ENCODE peak calls at places on chromosomes 13 and 19, in ten cellular contexts. U is vagina; H is PC-3; J is Peyer's patch; R is CD8-positive, alpha-beta memory T cell; K is mammary epithelial cell; F is IMR-90; E is BE2C; V is neural progenitor cell; Y is esophagus squamous epithelium. Z is an unnamed sample. For H3K27me3 and H3K36me3, the result is how much of the 10 kb centered on the place peaks cover.

GRCh38 chr13:90233933-90234672 is 1113.4 kb upstream of the MIR17HG start:
- DNase-seq in J (no peak), Y (no peak), F (no peak), R (no peak), H (peak), E (no peak), K (no peak), U (no peak), V (no peak), Z (no peak)

GRCh38 chr13:26377038-26377437 is 123.1 kb downstream of the CDK8 start:
- DNase-seq in R (no peak), Y (no peak), J (no peak), V (peak), E (peak), H (peak), U (no peak), F (peak), K (peak), Z (no peak)

GRCh38 chr19:7590256-7590655 is 5.4 kb upstream of the CAMSAP3 start:
- DNase-seq in K (no peak), V (no peak), R (no peak), U (no peak), F (no peak), E (no peak), H (peak), Y (no peak), J (no peak), Z (no peak)

GRCh38 chr13:39527961-39528720 is 74.9 kb downstream of the LHFPL6 start:
- DNase-seq in J (no peak), E (no peak), K (peak), H (peak), F (peak), V (no peak), Y (no peak), U (no peak), R (no peak), Z (no peak)

GRCh38 chr19:55459950-55460657 is 1.3 kb downstream of the ISOC2 start:
- DNase-seq in U (no peak), R (no peak), E (no peak), K (no peak), V (no peak), Y (no peak), J (no peak), F (peak), H (no peak), Z (no peak)

GRCh38 chr13:103351035-103351828 is 285.0 kb upstream of the SLC10A2 start:
- DNase-seq in U (no peak), E (peak), V (peak), J (no peak), F (no peak), Y (no peak), K (peak), R (no peak), H (peak), Z (no peak)

GRCh38 chr19:8877854-8878705 is 45.9 kb downstream of the MBD3L1 start:
- DNase-seq in U (no peak), J (no peak), F (no peak), V (peak), R (no peak), H (peak), Y (no peak), E (peak), K (no peak), Z (no peak)

GRCh38 chr19:57850553-57851017 is 926 bp downstream of the ZNF587 start:
- DNase-seq in R (no peak), U (no peak), Y (no peak), F (peak), E (peak), J (no peak), V (peak), K (peak), H (peak), Z (no peak)

GRCh38 chr13:33610471-33611015 is 207.4 kb upstream of the RFC3 start:
- DNase-seq in Y (no peak), E (peak), R (peak), F (no peak), J (peak), V (peak), K (no peak), H (no peak), U (no peak), Z (no peak)

GRCh38 chr19:45659096-45659729 is 8.8 kb upstream of the GIPR start:
- DNase-seq in H (no peak), R (no peak), K (no peak), J (no peak), E (no peak), V (no peak), Y (no peak), U (no peak), F (no peak), Z (no peak)
- H3K27me3 ChIP-seq in H (under half), R (under half), K (under half), J (under half), E (under half), V (under half), Y (under half), U (under half), F (under half), Z (under half)

GRCh38 chr13:34959489-34959888 is 17.4 kb downstream of the NBEA start:
- DNase-seq in J (no peak), V (no peak), U (no peak), R (no peak), Y (no peak), E (no peak), K (no peak), F (no peak), H (no peak), Z (no peak)
- H3K36me3 ChIP-seq in J (under half), V (under half), U (under half), R (under half), Y (under half), E (under half), K (under half), F (under half), H (under half), Z (under half)

GRCh38 chr19:41935781-41936415 is 7.6 kb upstream of the ERFL start:
- DNase-seq in F (no peak), H (no peak), E (no peak), R (no peak), U (no peak), Y (no peak), K (no peak), J (no peak), V (no peak), Z (no peak)
- H3K27me3 ChIP-seq in F (under half), H (under half), E (half or more), R (under half), U (under half), Y (under half), K (under half), J (under half), V (half or more), Z (half or more)

DNA sequence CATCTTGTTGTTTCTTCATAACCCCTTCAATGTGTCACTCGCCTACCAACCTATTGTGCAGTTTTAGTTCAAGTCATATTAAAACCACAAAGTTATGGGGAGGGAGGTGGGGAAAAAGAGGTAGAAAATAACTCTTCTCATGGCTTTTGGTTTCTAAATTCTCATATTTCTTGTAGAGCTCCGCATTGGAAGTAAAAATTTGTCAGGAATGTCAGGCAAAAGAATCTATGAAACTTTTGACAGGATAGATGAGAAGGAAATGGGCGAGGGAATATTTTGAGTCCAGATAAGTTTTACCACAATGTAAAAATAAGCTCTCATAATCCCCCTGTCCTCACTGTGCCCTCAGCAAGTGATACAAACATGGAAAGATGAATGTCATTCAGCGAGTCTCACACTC is 270.4 kb downstream of the DLEU7 start:
- DNase-seq in Y (no peak), V (no peak), R (no peak), F (no peak), H (no peak), J (no peak), K (no peak), U (no peak), E (no peak), Z (no peak)
- H3K36me3 ChIP-seq in Y (under half), V (under half), R (under half), F (under half), H (under half), J (under half), K (under half), U (under half), E (under half), Z (under half)

Z was measured in left lung.